ENCODE peak calls at places on chromosome 9, in four cellular contexts. K is A673, B is uterus, O is astrocyte of the spinal cord. D is an unnamed sample.

GRCh38 chr9:123368481-123369153 is 12.6 kb downstream of the CRB2 start:
- DNase-seq in K (no peak), B (no peak), O (no peak), D (no peak)

GRCh38 chr9:87290241-87290700 is 207.4 kb upstream of the DAPK1 start:
- DNase-seq in K (peak), B (no peak), O (no peak), D (no peak)

GRCh38 chr9:134333234-134333873 is 7.1 kb downstream of the RXRA start:
- DNase-seq in K (no peak), B (no peak), O (peak), D (no peak)

GRCh38 chr9:110064721-110065252 is 143.2 kb downstream of the C9orf152 start:
- DNase-seq in K (no peak), B (no peak), O (no peak), D (no peak)

GRCh38 chr9:79764377-79764776 is 192.6 kb downstream of the TLE4 start:
- DNase-seq in K (peak), B (peak), O (peak), D (no peak)

GRCh38 chr9:134399435-134400056 is 73.3 kb downstream of the RXRA start:
- DNase-seq in K (peak), B (no peak), O (peak), D (peak)

GRCh38 chr9:108836771-108837170 is 19.0 kb downstream of the ACTL7B start:
- DNase-seq in K (no peak), B (no peak), O (no peak), D (no peak)

GRCh38 chr9:98180996-98181395 is 11.4 kb downstream of the CORO2A start:
- DNase-seq in K (no peak), B (no peak), O (no peak), D (no peak)

GRCh38 chr9:137458194-137459146 is 664 bp downstream of the NSMF start:
- DNase-seq in K (peak), B (peak), O (peak), D (no peak)

GRCh38 chr9:12544700-12545099 is 148.5 kb upstream of the TYRP1 start:
- DNase-seq in K (no peak), B (no peak), O (no peak), D (no peak)

GRCh38 chr9:1002678-1003077 is 26.2 kb downstream of the DMRT3 start:
- DNase-seq in K (no peak), B (no peak), O (no peak), D (peak)

GRCh38 chr9:1001838-1002237 is 25.4 kb downstream of the DMRT3 start:
- DNase-seq in K (no peak), B (no peak), O (no peak), D (no peak)

GRCh38 chr9:1008256-1008655 is 31.8 kb downstream of the DMRT3 start:
- DNase-seq in K (no peak), B (no peak), O (no peak), D (no peak)

GRCh38 chr9:1007312-1007711 is 30.9 kb downstream of the DMRT3 start:
- DNase-seq in K (no peak), B (no peak), O (no peak), D (no peak)

DNA sequence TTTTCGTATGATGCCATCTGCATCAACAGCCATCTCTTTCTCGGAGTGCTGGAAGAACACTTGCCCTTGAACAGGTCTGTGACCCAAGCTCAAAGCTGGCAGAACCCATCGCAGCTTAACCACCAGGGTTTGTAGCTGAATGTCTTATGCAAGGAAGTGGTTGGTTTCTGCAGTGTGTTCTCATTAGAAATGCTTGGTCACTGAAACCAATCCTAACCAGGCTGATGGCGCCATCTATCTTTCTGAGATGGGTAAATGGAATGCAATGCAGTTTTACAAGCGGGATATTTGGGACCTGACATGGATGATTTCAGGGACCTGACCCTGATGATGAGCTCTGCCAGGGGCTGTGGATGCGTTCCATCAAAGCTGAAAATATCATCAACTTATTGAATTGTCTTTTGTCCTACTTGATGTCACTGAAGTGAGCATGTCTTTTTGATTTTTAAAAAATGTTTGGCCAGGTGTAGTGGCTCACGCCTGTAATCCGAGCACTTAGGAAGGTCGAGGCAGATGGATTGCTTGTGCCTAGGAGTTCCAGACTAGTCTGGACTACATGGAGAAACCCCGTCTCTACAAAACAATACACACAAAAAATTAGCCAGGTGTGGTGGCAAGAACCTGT is 28.7 kb downstream of the DMRT3 start:
- DNase-seq in K (peak), B (no peak), O (peak), D (peak)
- TF ChIP-seq CTCF in K (peak), B (no peak), O (peak), D (peak)

DNA sequence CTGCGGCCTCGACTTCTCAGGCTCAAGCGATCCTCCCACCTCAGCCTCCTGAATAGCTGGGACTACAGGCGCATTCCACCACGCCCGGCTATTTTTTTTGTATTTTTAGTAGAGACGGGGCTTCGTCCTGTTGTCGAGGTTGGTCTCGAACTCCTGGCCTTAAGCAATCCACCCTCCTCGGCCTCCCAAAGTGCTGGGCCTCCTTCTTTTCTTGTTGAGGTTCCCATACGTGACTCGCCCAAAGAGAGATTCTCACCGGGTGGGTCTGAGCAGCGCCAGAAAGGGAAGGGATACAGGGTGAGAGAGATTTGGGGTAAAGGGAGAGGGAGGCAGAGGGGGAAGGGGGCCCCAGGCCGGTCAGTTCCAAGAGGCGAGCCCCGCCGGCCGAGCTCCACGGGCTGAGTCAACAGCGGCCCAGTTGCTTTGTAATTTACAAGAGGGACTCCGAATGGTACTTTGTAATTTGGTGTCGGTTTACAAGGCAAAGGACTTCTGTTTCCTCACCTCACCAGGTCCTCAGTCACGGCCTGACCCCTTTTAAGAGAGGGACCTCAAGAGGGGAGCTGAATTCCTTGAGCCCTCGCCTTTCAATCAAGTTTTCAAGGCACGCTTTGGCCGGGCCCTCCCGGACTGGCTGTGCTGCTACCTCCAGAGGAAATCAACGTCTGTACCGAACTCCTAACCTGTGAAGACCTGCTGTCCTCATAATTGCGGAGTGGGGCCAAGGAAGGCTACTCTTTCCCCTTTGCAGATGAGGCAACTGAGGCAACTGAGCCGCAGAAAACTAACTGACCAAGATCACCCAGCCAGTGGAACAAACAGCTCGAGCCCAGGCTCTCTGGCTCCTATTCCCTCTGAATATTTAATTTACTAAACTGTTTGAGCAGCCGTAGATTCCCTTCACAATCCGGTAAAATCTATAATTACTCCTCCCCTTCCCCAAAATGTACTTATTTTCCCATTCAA is 3.2 kb upstream of the DMRT2 start:
- DNase-seq in K (no peak), B (no peak), O (no peak), D (no peak)
- H3K4me3 ChIP-seq in K (peak), B (no peak), O (no peak), D (no peak)

GRCh38 chr9:4228142-4228541 is 71.7 kb downstream of the GLIS3 start:
- DNase-seq in K (no peak), B (no peak), O (no peak), D (no peak)

GRCh38 chr9:4229252-4229651 is 70.6 kb downstream of the GLIS3 start:
- DNase-seq in K (no peak), B (no peak), O (no peak), D (no peak)

GRCh38 chr9:4226331-4227250 is 73.3 kb downstream of the GLIS3 start:
- DNase-seq in K (no peak), B (no peak), O (no peak), D (no peak)

GRCh38 chr9:4225291-4226119 is 74.4 kb downstream of the GLIS3 start:
- DNase-seq in K (no peak), B (no peak), O (peak), D (no peak)

GRCh38 chr9:4228606-4229005 is 71.3 kb downstream of the GLIS3 start:
- DNase-seq in K (peak), B (no peak), O (peak), D (peak)
- TF ChIP-seq CTCF in K (peak), B (peak), O (peak), D (peak)

GRCh38 chr9:104787306-104788015 is 23.5 kb downstream of the NIPSNAP3B start:
- DNase-seq in K (no peak), B (no peak), O (no peak), D (no peak)

GRCh38 chr9:104780796-104781395 is 17.0 kb downstream of the NIPSNAP3B start:
- DNase-seq in K (peak), B (no peak), O (peak), D (peak)

GRCh38 chr9:104779946-104780539 is 16.1 kb downstream of the NIPSNAP3B start:
- DNase-seq in K (no peak), B (no peak), O (no peak), D (no peak)

GRCh38 chr9:104783588-104783987 is 19.7 kb downstream of the NIPSNAP3B start:
- DNase-seq in K (no peak), B (no peak), O (no peak), D (no peak)

GRCh38 chr9:104784098-104784497 is 20.2 kb downstream of the NIPSNAP3B start:
- DNase-seq in K (no peak), B (no peak), O (no peak), D (peak)
- H3K4me3 ChIP-seq in K (no peak), B (no peak), O (no peak), D (no peak)

DNA sequence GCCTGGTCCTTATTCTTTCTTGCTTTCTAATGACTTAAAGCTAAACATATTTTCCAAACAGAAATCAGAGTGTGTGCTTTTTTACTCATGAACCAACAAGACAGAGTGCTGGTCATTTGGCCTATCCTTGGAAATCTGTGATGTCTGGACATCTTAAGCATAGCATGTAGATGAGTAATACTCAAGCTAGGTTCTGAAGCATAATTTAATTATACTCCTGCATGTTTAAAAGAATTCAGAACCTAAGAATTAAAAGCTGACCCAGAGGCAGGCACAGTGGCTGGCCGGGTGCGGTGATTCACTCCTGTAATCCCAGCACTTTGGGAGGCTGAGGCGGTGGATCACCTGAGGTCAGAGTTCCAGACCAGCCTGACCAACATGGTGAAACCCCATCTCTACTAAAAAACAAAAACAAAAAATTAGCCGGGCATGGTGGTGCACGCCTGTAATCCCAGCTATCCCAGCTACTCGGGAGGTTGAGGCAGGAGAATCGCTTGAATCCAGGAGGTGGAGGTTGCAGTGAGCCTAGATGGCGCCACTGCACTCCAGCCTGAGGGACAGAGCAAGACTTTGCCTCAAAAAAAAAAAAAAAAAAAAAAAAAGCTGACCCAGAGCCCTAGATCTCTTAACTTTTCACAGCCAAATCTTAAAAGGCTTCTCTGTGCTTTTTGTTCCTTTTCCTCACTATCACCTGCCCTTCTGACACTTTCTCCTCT is 16.2 kb upstream of the TJP2 start:
- DNase-seq in K (no peak), B (no peak), O (peak), D (no peak)
- TF ChIP-seq CTCF in K (peak), B (no peak), O (peak), D (no peak)

D was measured in GM12865.